ENCODE peak calls at places on chromosomes 13 and 19, in eight cellular contexts. One of them, this sample, is unnamed.

GRCh38 chr19:40147338-40147692 is 43.9 kb upstream of the MAP3K10 start:
- DNase-seq in neuronal stem cell: no peak
- DNase-seq in ovary: no peak
- DNase-seq in foreskin keratinocyte: no peak
- DNase-seq in esophagus squamous epithelium: no peak
- DNase-seq in testis: no peak
- DNase-seq in suprapubic skin: no peak
- DNase-seq in H1: no peak
- DNase-seq in this sample: no peak

GRCh38 chr19:17164644-17165043 is 50.5 kb upstream of the USE1 start:
- DNase-seq in esophagus squamous epithelium: no peak
- DNase-seq in H1: no peak
- DNase-seq in neuronal stem cell: no peak
- DNase-seq in foreskin keratinocyte: no peak
- DNase-seq in testis: no peak
- DNase-seq in suprapubic skin: no peak
- DNase-seq in ovary: no peak
- DNase-seq in this sample: no peak

GRCh38 chr19:47187023-47187655 is 43.9 kb downstream of the BBC3 start:
- DNase-seq in esophagus squamous epithelium: no peak
- DNase-seq in neuronal stem cell: no peak
- DNase-seq in foreskin keratinocyte: no peak
- DNase-seq in suprapubic skin: no peak
- DNase-seq in ovary: no peak
- DNase-seq in testis: no peak
- DNase-seq in H1: no peak
- DNase-seq in this sample: no peak

GRCh38 chr13:98570929-98571372 is 6.0 kb downstream of the STK24 start:
- DNase-seq in ovary: no peak
- DNase-seq in neuronal stem cell: no peak
- DNase-seq in H1: no peak
- DNase-seq in foreskin keratinocyte: peak
- DNase-seq in esophagus squamous epithelium: no peak
- DNase-seq in testis: peak
- DNase-seq in suprapubic skin: no peak
- DNase-seq in this sample: no peak

GRCh38 chr13:64568748-64569147 is 2661.4 kb downstream of the PCDH9 start:
- DNase-seq in testis: no peak
- DNase-seq in suprapubic skin: no peak
- DNase-seq in neuronal stem cell: no peak
- DNase-seq in foreskin keratinocyte: no peak
- DNase-seq in esophagus squamous epithelium: no peak
- DNase-seq in ovary: no peak
- DNase-seq in H1: no peak
- DNase-seq in this sample: no peak

GRCh38 chr19:49114630-49115363 is 627 bp downstream of the LIN7B start:
- DNase-seq in neuronal stem cell: peak
- DNase-seq in suprapubic skin: no peak
- DNase-seq in testis: peak
- DNase-seq in foreskin keratinocyte: no peak
- DNase-seq in H1: peak
- DNase-seq in ovary: peak
- DNase-seq in esophagus squamous epithelium: no peak
- DNase-seq in this sample: no peak

GRCh38 chr13:31250435-31250834 is 50.7 kb downstream of the B3GLCT start:
- DNase-seq in testis: no peak
- DNase-seq in neuronal stem cell: no peak
- DNase-seq in foreskin keratinocyte: no peak
- DNase-seq in suprapubic skin: no peak
- DNase-seq in H1: no peak
- DNase-seq in ovary: no peak
- DNase-seq in esophagus squamous epithelium: no peak
- DNase-seq in this sample: no peak

GRCh38 chr19:7975037-7975436 is 30.4 kb downstream of the ELAVL1 start:
- DNase-seq in foreskin keratinocyte: no peak
- DNase-seq in H1: no peak
- DNase-seq in suprapubic skin: no peak
- DNase-seq in ovary: no peak
- DNase-seq in neuronal stem cell: no peak
- DNase-seq in esophagus squamous epithelium: no peak
- DNase-seq in testis: no peak
- DNase-seq in this sample: no peak

GRCh38 chr19:15418588-15419412 is at the start of gene AKAP8L:
- DNase-seq in foreskin keratinocyte: peak
- DNase-seq in testis: peak
- DNase-seq in suprapubic skin: peak
- DNase-seq in ovary: peak
- DNase-seq in neuronal stem cell: peak
- DNase-seq in H1: peak
- DNase-seq in esophagus squamous epithelium: peak
- DNase-seq in this sample: peak

GRCh38 chr19:53102186-53102585 is 1.0 kb downstream of the ZNF160 start:
- DNase-seq in foreskin keratinocyte: no peak
- DNase-seq in testis: no peak
- DNase-seq in H1: no peak
- DNase-seq in suprapubic skin: no peak
- DNase-seq in neuronal stem cell: peak
- DNase-seq in esophagus squamous epithelium: no peak
- DNase-seq in ovary: no peak
- DNase-seq in this sample: no peak

GRCh38 chr19:6861683-6862286 is 25.6 kb upstream of the ADGRE1 start:
- DNase-seq in neuronal stem cell: no peak
- DNase-seq in H1: no peak
- DNase-seq in testis: no peak
- DNase-seq in suprapubic skin: no peak
- DNase-seq in esophagus squamous epithelium: no peak
- DNase-seq in foreskin keratinocyte: peak
- DNase-seq in ovary: no peak
- DNase-seq in this sample: no peak

GRCh38 chr13:99984463-99985242 is 3.1 kb downstream of the ZIC2 start:
- DNase-seq in foreskin keratinocyte: no peak
- DNase-seq in testis: no peak
- DNase-seq in suprapubic skin: no peak
- DNase-seq in esophagus squamous epithelium: no peak
- DNase-seq in H1: peak
- DNase-seq in ovary: no peak
- DNase-seq in neuronal stem cell: no peak
- DNase-seq in this sample: no peak

GRCh38 chr13:73519720-73520119 is 460.9 kb downstream of the KLF5 start:
- DNase-seq in testis: no peak
- DNase-seq in foreskin keratinocyte: no peak
- DNase-seq in ovary: no peak
- DNase-seq in H1: no peak
- DNase-seq in esophagus squamous epithelium: no peak
- DNase-seq in suprapubic skin: no peak
- DNase-seq in neuronal stem cell: no peak
- DNase-seq in this sample: no peak

GRCh38 chr19:44993926-44994537 is 7.2 kb upstream of the RELB start:
- DNase-seq in suprapubic skin: no peak
- DNase-seq in esophagus squamous epithelium: no peak
- DNase-seq in foreskin keratinocyte: no peak
- DNase-seq in H1: no peak
- DNase-seq in neuronal stem cell: no peak
- DNase-seq in testis: no peak
- DNase-seq in ovary: no peak
- DNase-seq in this sample: no peak

GRCh38 chr13:67792151-67792665 is 562.1 kb upstream of the PCDH9 start:
- DNase-seq in ovary: no peak
- DNase-seq in neuronal stem cell: no peak
- DNase-seq in suprapubic skin: no peak
- DNase-seq in testis: no peak
- DNase-seq in esophagus squamous epithelium: no peak
- DNase-seq in H1: no peak
- DNase-seq in foreskin keratinocyte: no peak
- DNase-seq in this sample: no peak

GRCh38 chr19:18002347-18002850 is 5.6 kb upstream of the ARRDC2 start:
- DNase-seq in suprapubic skin: no peak
- DNase-seq in foreskin keratinocyte: no peak
- DNase-seq in testis: no peak
- DNase-seq in esophagus squamous epithelium: no peak
- DNase-seq in neuronal stem cell: no peak
- DNase-seq in H1: no peak
- DNase-seq in ovary: no peak
- DNase-seq in this sample: no peak

DNA sequence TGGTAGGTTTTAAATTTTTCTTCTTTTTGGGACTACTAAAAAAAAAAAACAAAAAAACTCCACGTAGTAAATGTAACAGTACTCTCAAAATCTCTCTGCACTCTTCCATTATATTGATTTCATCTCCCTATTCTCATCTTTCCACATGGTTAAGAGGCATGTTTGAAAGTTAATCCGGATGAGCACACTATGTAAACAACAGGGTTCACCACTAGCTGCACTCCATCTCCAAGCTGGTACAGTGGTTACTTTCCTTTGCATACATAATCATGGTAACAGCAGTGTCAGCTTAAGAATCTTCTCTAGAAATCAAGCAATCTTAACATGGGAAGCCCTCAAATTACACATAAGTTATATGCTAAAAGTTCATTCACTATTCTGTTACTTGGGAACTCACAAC is 92.7 kb downstream of the MIPEP start:
- DNase-seq in suprapubic skin: no peak
- DNase-seq in testis: no peak
- DNase-seq in neuronal stem cell: no peak
- DNase-seq in foreskin keratinocyte: no peak
- DNase-seq in esophagus squamous epithelium: no peak
- DNase-seq in H1: no peak
- DNase-seq in ovary: no peak
- DNase-seq in this sample: no peak
- H3K27ac ChIP-seq in suprapubic skin: no peak
- H3K27ac ChIP-seq in testis: no peak
- H3K27ac ChIP-seq in neuronal stem cell: no peak
- H3K27ac ChIP-seq in foreskin keratinocyte: no peak
- H3K27ac ChIP-seq in esophagus squamous epithelium: no peak
- H3K27ac ChIP-seq in H1: no peak
- H3K27ac ChIP-seq in ovary: no peak
- H3K27ac ChIP-seq in this sample: no peak

DNA sequence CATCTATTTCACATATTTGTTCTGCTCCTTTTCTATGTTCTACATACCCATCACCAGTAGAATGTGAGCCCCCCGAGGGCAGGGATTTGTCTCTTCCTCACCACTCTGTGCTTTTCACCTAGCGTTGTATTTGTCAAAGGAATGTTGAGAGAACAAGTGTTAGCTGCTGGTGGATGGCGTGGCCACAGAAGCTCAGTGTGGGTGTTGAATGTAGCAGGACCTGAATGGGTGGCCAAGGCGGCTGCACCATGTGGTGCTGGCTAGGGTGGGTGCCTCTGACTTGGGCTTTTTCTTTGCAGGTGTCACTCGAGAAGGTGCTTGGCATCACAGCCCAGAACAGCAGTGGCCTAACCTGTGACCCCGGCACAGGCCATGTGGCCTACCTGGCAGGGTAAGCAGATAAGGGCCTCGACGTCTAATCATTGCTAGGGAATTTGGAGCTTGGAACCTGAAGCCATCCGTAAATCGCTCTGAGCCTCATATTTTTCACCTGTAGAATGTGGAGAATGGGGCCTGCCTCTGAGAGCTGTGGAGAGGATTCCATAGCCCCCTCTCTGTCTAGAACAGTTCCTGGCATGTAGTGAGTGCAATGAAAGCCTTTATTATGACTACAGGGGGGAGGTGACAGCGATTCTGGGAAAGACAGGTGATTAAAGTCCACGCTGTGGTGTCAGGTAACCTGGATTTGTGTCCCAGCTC is 3.9 kb downstream of the WDR62 start:
- DNase-seq in testis: no peak
- DNase-seq in ovary: no peak
- DNase-seq in foreskin keratinocyte: no peak
- DNase-seq in suprapubic skin: no peak
- DNase-seq in H1: no peak
- DNase-seq in esophagus squamous epithelium: no peak
- DNase-seq in neuronal stem cell: no peak
- DNase-seq in this sample: no peak
- H3K27ac ChIP-seq in testis: no peak
- H3K27ac ChIP-seq in ovary: no peak
- H3K27ac ChIP-seq in foreskin keratinocyte: no peak
- H3K27ac ChIP-seq in suprapubic skin: no peak
- H3K27ac ChIP-seq in H1: no peak
- H3K27ac ChIP-seq in esophagus squamous epithelium: no peak
- H3K27ac ChIP-seq in neuronal stem cell: no peak
- H3K27ac ChIP-seq in this sample: no peak

GRCh38 chr13:106143930-106144709 is 391.3 kb downstream of the EFNB2 start:
- DNase-seq in ovary: no peak
- DNase-seq in suprapubic skin: no peak
- DNase-seq in neuronal stem cell: no peak
- DNase-seq in esophagus squamous epithelium: no peak
- DNase-seq in testis: no peak
- DNase-seq in foreskin keratinocyte: peak
- DNase-seq in H1: no peak
- DNase-seq in this sample: peak
- H3K27ac ChIP-seq in ovary: no peak
- H3K27ac ChIP-seq in suprapubic skin: peak
- H3K27ac ChIP-seq in neuronal stem cell: no peak
- H3K27ac ChIP-seq in esophagus squamous epithelium: peak
- H3K27ac ChIP-seq in testis: no peak
- H3K27ac ChIP-seq in foreskin keratinocyte: peak
- H3K27ac ChIP-seq in H1: peak
- H3K27ac ChIP-seq in this sample: no peak

GRCh38 chr13:50390503-50391248 is 375.4 kb downstream of the KCNRG start:
- DNase-seq in H1: no peak
- DNase-seq in suprapubic skin: no peak
- DNase-seq in neuronal stem cell: no peak
- DNase-seq in foreskin keratinocyte: no peak
- DNase-seq in ovary: no peak
- DNase-seq in esophagus squamous epithelium: no peak
- DNase-seq in testis: no peak
- DNase-seq in this sample: no peak

GRCh38 chr13:50387124-50387581 is 371.9 kb downstream of the KCNRG start:
- DNase-seq in suprapubic skin: no peak
- DNase-seq in testis: peak
- DNase-seq in H1: peak
- DNase-seq in neuronal stem cell: peak
- DNase-seq in foreskin keratinocyte: no peak
- DNase-seq in ovary: no peak
- DNase-seq in esophagus squamous epithelium: no peak
- DNase-seq in this sample: no peak

GRCh38 chr13:50386527-50387123 is 371.4 kb downstream of the KCNRG start:
- DNase-seq in esophagus squamous epithelium: no peak
- DNase-seq in foreskin keratinocyte: no peak
- DNase-seq in H1: no peak
- DNase-seq in neuronal stem cell: peak
- DNase-seq in testis: no peak
- DNase-seq in suprapubic skin: no peak
- DNase-seq in ovary: no peak
- DNase-seq in this sample: no peak

GRCh38 chr13:50389726-50390125 is 374.5 kb downstream of the KCNRG start:
- DNase-seq in testis: no peak
- DNase-seq in neuronal stem cell: no peak
- DNase-seq in ovary: no peak
- DNase-seq in suprapubic skin: no peak
- DNase-seq in esophagus squamous epithelium: no peak
- DNase-seq in foreskin keratinocyte: no peak
- DNase-seq in H1: no peak
- DNase-seq in this sample: no peak

DNA sequence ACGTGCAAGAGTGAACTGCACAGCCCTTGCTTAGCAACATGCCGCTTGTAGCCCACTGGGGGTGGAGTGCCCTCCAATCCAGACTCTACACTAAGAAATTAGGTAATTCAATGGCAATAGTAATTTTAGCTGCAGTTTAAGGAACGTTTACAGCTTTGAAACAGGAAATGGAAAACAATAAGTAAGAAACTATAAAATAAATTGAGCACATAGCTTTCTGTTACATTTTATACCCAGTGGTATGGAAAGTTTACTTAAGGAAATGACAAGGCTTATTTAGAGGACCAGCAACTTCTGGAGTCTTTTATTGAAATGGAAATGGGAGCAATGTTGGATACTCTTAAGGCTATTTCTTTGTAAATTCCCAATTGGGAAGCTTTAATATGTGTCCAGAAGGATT is 373.2 kb downstream of the KCNRG start:
- DNase-seq in suprapubic skin: no peak
- DNase-seq in foreskin keratinocyte: no peak
- DNase-seq in neuronal stem cell: no peak
- DNase-seq in esophagus squamous epithelium: no peak
- DNase-seq in ovary: no peak
- DNase-seq in testis: no peak
- DNase-seq in H1: no peak
- DNase-seq in this sample: no peak
- H3K27ac ChIP-seq in suprapubic skin: no peak
- H3K27ac ChIP-seq in foreskin keratinocyte: no peak
- H3K27ac ChIP-seq in neuronal stem cell: no peak
- H3K27ac ChIP-seq in esophagus squamous epithelium: no peak
- H3K27ac ChIP-seq in ovary: no peak
- H3K27ac ChIP-seq in testis: no peak
- H3K27ac ChIP-seq in H1: no peak
- H3K27ac ChIP-seq in this sample: no peak

This sample was measured in iPS DF 6.9.